ENCODE peak calls at places on chromosomes 12 and 14, in eight cellular contexts. Y, H, K, M, S, I, Z and V are unnamed samples.
A peak's percentile ranks its signal among the peaks of the same experiment; 100 is the strongest.

GRCh38 chr14:91607322-91608047 is 97.4 kb upstream of the PPP4R3A start:
- DNase-seq in I (peak; percentile 37), Y (no peak), H (no peak), K (no peak), M (no peak), S (no peak), Z (no peak), V (peak; percentile 52)

GRCh38 chr14:90409209-90409730 is 12.4 kb downstream of the CALM1 start:
- DNase-seq in Y (peak; percentile 79), M (no peak), S (peak; percentile 98), I (no peak), H (no peak), K (peak; percentile 88), Z (peak; percentile 78), V (peak; percentile 65)

GRCh38 chr12:31496257-31496656 is 94.7 kb downstream of the DENND5B start:
- DNase-seq in M (no peak), Z (no peak), K (no peak), I (no peak), S (no peak), H (no peak), Y (no peak), V (no peak)

GRCh38 chr14:59530349-59530748 is 46.0 kb downstream of the JKAMP start:
- DNase-seq in H (no peak), S (no peak), K (no peak), Z (no peak), Y (no peak), I (no peak), M (no peak), V (no peak)

GRCh38 chr14:75717729-75718128 is 56.7 kb downstream of the TTLL5 start:
- DNase-seq in S (no peak), M (no peak), K (no peak), Y (no peak), I (no peak), Z (no peak), H (peak; percentile 65), V (no peak)

GRCh38 chr12:47967461-47968430 is 4.3 kb downstream of the TMEM106C start:
- DNase-seq in Y (no peak), H (no peak), I (no peak), S (no peak), Z (peak; percentile 35), M (no peak), K (no peak), V (no peak)

GRCh38 chr12:95538002-95538401 is 13.3 kb downstream of the USP44 start:
- DNase-seq in I (no peak), Z (no peak), K (no peak), M (no peak), H (no peak), Y (no peak), S (no peak), V (no peak)

GRCh38 chr12:66665416-66665815 is 13.5 kb downstream of the GRIP1 start:
- DNase-seq in Z (no peak), S (no peak), M (no peak), Y (peak; percentile 14), K (no peak), I (no peak), H (no peak), V (no peak)

GRCh38 chr14:78509516-78509915 is 339.3 kb downstream of the NRXN3 start:
- DNase-seq in M (no peak), Z (no peak), Y (no peak), I (no peak), K (no peak), H (no peak), S (no peak), V (no peak)

GRCh38 chr14:59190372-59190771 is 1.9 kb downstream of the DAAM1 start:
- DNase-seq in Z (no peak), H (peak; percentile 21), Y (no peak), S (no peak), I (peak; percentile 75), K (no peak), M (no peak), V (no peak)

GRCh38 chr12:50728417-50728816 is 35.5 kb upstream of the ATF1 start:
- DNase-seq in Y (no peak), I (no peak), Z (no peak), H (no peak), K (no peak), S (no peak), M (no peak), V (no peak)

GRCh38 chr14:101253948-101254347 is 307.3 kb upstream of the DIO3 start:
- DNase-seq in M (no peak), Z (no peak), S (no peak), K (no peak), I (no peak), H (no peak), Y (no peak), V (no peak)

GRCh38 chr14:88233915-88234314 is 89.2 kb downstream of the KCNK10 start:
- DNase-seq in K (no peak), Y (no peak), Z (no peak), M (no peak), S (no peak), I (peak; percentile 80), H (no peak), V (no peak)

GRCh38 chr12:25051583-25052190 is 102.8 kb upstream of the BCAT1 start:
- DNase-seq in M (no peak), H (no peak), I (no peak), Y (no peak), Z (no peak), K (no peak), S (no peak), V (no peak)

GRCh38 chr12:86777335-86777734 is 521.1 kb upstream of the MGAT4C start:
- DNase-seq in I (no peak), S (peak; percentile 28), K (no peak), M (no peak), Z (peak; percentile 25), Y (no peak), H (no peak), V (no peak)

GRCh38 chr14:103281496-103282231 is 52.4 kb upstream of the EIF5 start:
- DNase-seq in I (peak; percentile 82), H (no peak), S (peak; percentile 20), K (no peak), Y (peak; percentile 24), M (peak; percentile 77), Z (no peak), V (peak; percentile 77)

GRCh38 chr12:94207467-94208432 is 59.4 kb downstream of the PLXNC1 start:
- DNase-seq in M (no peak), K (no peak), H (no peak), S (no peak), I (no peak), Z (no peak), Y (no peak), V (no peak)

GRCh38 chr12:87317302-87317701 is 711.9 kb downstream of the C12orf50 start:
- DNase-seq in H (no peak), Y (peak; percentile 42), Z (no peak), K (no peak), S (no peak), M (peak; percentile 39), I (no peak), V (no peak)

GRCh38 chr12:66176105-66176504 is 6.3 kb upstream of the TMBIM4 start:
- DNase-seq in I (no peak), Z (no peak), S (no peak), M (no peak), K (no peak), Y (no peak), H (no peak), V (no peak)

GRCh38 chr12:96255077-96255476 is 60.9 kb downstream of the ELK3 start:
- DNase-seq in Z (peak; percentile 79), Y (no peak), K (no peak), I (no peak), M (no peak), H (no peak), S (peak; percentile 43), V (no peak)

GRCh38 chr14:54343276-54344121 is 53.3 kb upstream of the CDKN3 start:
- DNase-seq in K (no peak), Y (no peak), M (no peak), H (no peak), S (peak; percentile 86), Z (no peak), I (no peak), V (no peak)

GRCh38 chr14:29630566-29631160 is 297.0 kb downstream of the PRKD1 start:
- DNase-seq in Y (peak; percentile 66), M (no peak), S (no peak), Z (no peak), H (no peak), I (no peak), K (no peak), V (no peak)

GRCh38 chr12:76042147-76042546 is 10.6 kb upstream of the PHLDA1 start:
- DNase-seq in S (no peak), M (no peak), K (no peak), I (no peak), Z (no peak), H (no peak), Y (no peak), V (no peak)

GRCh38 chr12:17999174-17999801 is 90.7 kb downstream of the RERGL start:
- DNase-seq in S (no peak), I (no peak), H (no peak), M (no peak), K (no peak), Z (no peak), Y (no peak), V (no peak)

GRCh38 chr12:111409403-111410228 is 3.9 kb downstream of the SH2B3 start:
- DNase-seq in K (peak; percentile 86), I (no peak), M (peak; percentile 68), S (peak; percentile 66), Y (peak; percentile 29), H (peak; percentile 62), Z (peak; percentile 53), V (peak; percentile 67)

GRCh38 chr12:132447731-132448452 is 42.1 kb upstream of the FBRSL1 start:
- DNase-seq in S (no peak), K (no peak), H (no peak), Z (no peak), Y (no peak), I (no peak), M (no peak), V (no peak)
- H3K27me3 ChIP-seq in S (peaks cover 10% of the 10 kb centered on the region), K (no peaks in the 10 kb centered on the region), H (no peaks in the 10 kb centered on the region), Z (peaks cover 72% of the 10 kb centered on the region), Y (no peaks in the 10 kb centered on the region), I (peaks cover 69% of the 10 kb centered on the region), M (peaks cover 53% of the 10 kb centered on the region), V (no peaks in the 10 kb centered on the region)

DNA sequence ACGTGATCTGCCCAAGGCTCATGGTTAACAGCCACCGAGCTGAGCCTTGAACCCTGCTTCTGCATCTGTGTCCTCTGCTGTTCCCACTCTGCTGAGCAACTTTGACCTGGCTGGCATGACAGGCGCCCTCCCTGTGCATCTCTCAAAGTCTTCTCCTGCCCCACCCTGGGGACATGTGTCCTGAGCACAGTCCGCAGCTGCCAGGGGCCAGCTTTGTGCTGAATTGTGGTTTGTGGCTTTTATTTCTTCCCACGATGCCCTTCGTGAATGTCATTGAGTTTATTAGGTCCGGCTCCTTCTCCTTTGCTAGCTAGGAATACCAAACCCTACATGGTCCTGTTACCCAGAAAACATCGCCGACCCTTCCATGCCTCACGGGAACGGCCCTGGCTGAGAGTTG is 161.0 kb downstream of the TSPAN9 start:
- DNase-seq in S (no peak), I (no peak), M (no peak), K (no peak), Y (no peak), Z (no peak), H (no peak), V (no peak)
- H3K27me3 ChIP-seq in S (peaks cover 2% of the 10 kb centered on the region), I (no peaks in the 10 kb centered on the region), M (peaks cover 26% of the 10 kb centered on the region), K (no peaks in the 10 kb centered on the region), Y (no peaks in the 10 kb centered on the region), Z (no peaks in the 10 kb centered on the region), H (no peaks in the 10 kb centered on the region), V (no peaks in the 10 kb centered on the region)

GRCh38 chr12:113056381-113056630 is 224 bp upstream of the DTX1 start:
- DNase-seq in H (no peak), K (no peak), Y (no peak), S (no peak), M (no peak), I (no peak), Z (no peak), V (no peak)
- H3K27me3 ChIP-seq in H (no peaks in the 10 kb centered on the region), K (no peaks in the 10 kb centered on the region), Y (peaks cover 8% of the 10 kb centered on the region), S (peaks cover 51% of the 10 kb centered on the region), M (peaks cover 79% of the 10 kb centered on the region), I (peaks cover 25% of the 10 kb centered on the region), Z (peaks cover 77% of the 10 kb centered on the region), V (no peaks in the 10 kb centered on the region)

GRCh38 chr12:2498961-2499500 is 295.7 kb upstream of the FKBP4 start:
- DNase-seq in Z (no peak), M (no peak), K (no peak), S (no peak), Y (no peak), I (peak; percentile 10), H (no peak), V (no peak)
- H3K27me3 ChIP-seq in Z (no peaks in the 10 kb centered on the region), M (peaks cover 97% of the 10 kb centered on the region), K (no peaks in the 10 kb centered on the region), S (peaks cover 4% of the 10 kb centered on the region), Y (no peaks in the 10 kb centered on the region), I (no peaks in the 10 kb centered on the region), H (no peaks in the 10 kb centered on the region), V (no peaks in the 10 kb centered on the region)